ENCODE peak calls at places on chromosomes 7 and 10, in six cellular contexts. One of them, this sample, is unnamed.

GRCh38 chr7:108146070-108146842 is 16.1 kb upstream of the LAMB4 start:
- DNase-seq in stimulated activated CD4-positive, alpha-beta T cell treated with anti-CD3 and anti-CD28 coated beads, TNF-alpha, amount 100 ng/mL, for 24 hours: peak; percentile 14
- DNase-seq in AG10803: peak; percentile 80
- DNase-seq in chondrocyte: no peak
- DNase-seq in iris pigment epithelial cell: peak; percentile 85
- DNase-seq in NCI-H1105 treated with DMSO at 0.1 percent for 48 hours: peak; percentile 46
- DNase-seq in this sample: peak; percentile 95

GRCh38 chr7:14805105-14805719 is 97.3 kb downstream of the DGKB start:
- DNase-seq in iris pigment epithelial cell: no peak
- DNase-seq in AG10803: no peak
- DNase-seq in stimulated activated CD4-positive, alpha-beta T cell treated with anti-CD3 and anti-CD28 coated beads, TNF-alpha, amount 100 ng/mL, for 24 hours: no peak
- DNase-seq in NCI-H1105 treated with DMSO at 0.1 percent for 48 hours: no peak
- DNase-seq in chondrocyte: no peak
- DNase-seq in this sample: no peak

GRCh38 chr7:86199881-86200280 is 443.8 kb upstream of the GRM3 start:
- DNase-seq in chondrocyte: no peak
- DNase-seq in NCI-H1105 treated with DMSO at 0.1 percent for 48 hours: no peak
- DNase-seq in AG10803: no peak
- DNase-seq in iris pigment epithelial cell: no peak
- DNase-seq in stimulated activated CD4-positive, alpha-beta T cell treated with anti-CD3 and anti-CD28 coated beads, TNF-alpha, amount 100 ng/mL, for 24 hours: no peak
- DNase-seq in this sample: no peak

GRCh38 chr7:92681633-92682032 is 91.4 kb upstream of the FAM133B start:
- DNase-seq in stimulated activated CD4-positive, alpha-beta T cell treated with anti-CD3 and anti-CD28 coated beads, TNF-alpha, amount 100 ng/mL, for 24 hours: no peak
- DNase-seq in iris pigment epithelial cell: no peak
- DNase-seq in chondrocyte: no peak
- DNase-seq in NCI-H1105 treated with DMSO at 0.1 percent for 48 hours: no peak
- DNase-seq in AG10803: no peak
- DNase-seq in this sample: no peak

GRCh38 chr10:23694921-23695824 is 256.3 kb downstream of the OTUD1 start:
- DNase-seq in iris pigment epithelial cell: no peak
- DNase-seq in AG10803: no peak
- DNase-seq in chondrocyte: no peak
- DNase-seq in stimulated activated CD4-positive, alpha-beta T cell treated with anti-CD3 and anti-CD28 coated beads, TNF-alpha, amount 100 ng/mL, for 24 hours: no peak
- DNase-seq in NCI-H1105 treated with DMSO at 0.1 percent for 48 hours: no peak
- DNase-seq in this sample: no peak

GRCh38 chr7:121544726-121545125 is 148.6 kb upstream of the FAM3C start:
- DNase-seq in chondrocyte: no peak
- DNase-seq in stimulated activated CD4-positive, alpha-beta T cell treated with anti-CD3 and anti-CD28 coated beads, TNF-alpha, amount 100 ng/mL, for 24 hours: no peak
- DNase-seq in NCI-H1105 treated with DMSO at 0.1 percent for 48 hours: no peak
- DNase-seq in AG10803: peak; percentile 92
- DNase-seq in iris pigment epithelial cell: peak; percentile 97
- DNase-seq in this sample: peak; percentile 97

GRCh38 chr7:156947120-156947843 is 2.2 kb upstream of the NOM1 start:
- DNase-seq in iris pigment epithelial cell: no peak
- DNase-seq in stimulated activated CD4-positive, alpha-beta T cell treated with anti-CD3 and anti-CD28 coated beads, TNF-alpha, amount 100 ng/mL, for 24 hours: no peak
- DNase-seq in NCI-H1105 treated with DMSO at 0.1 percent for 48 hours: no peak
- DNase-seq in chondrocyte: no peak
- DNase-seq in AG10803: no peak
- DNase-seq in this sample: no peak

GRCh38 chr7:1676550-1677071 is 6.5 kb downstream of the ELFN1 start:
- DNase-seq in iris pigment epithelial cell: no peak
- DNase-seq in chondrocyte: no peak
- DNase-seq in stimulated activated CD4-positive, alpha-beta T cell treated with anti-CD3 and anti-CD28 coated beads, TNF-alpha, amount 100 ng/mL, for 24 hours: no peak
- DNase-seq in AG10803: no peak
- DNase-seq in NCI-H1105 treated with DMSO at 0.1 percent for 48 hours: no peak
- DNase-seq in this sample: no peak

GRCh38 chr10:131775833-131776232 is 125.0 kb upstream of the PPP2R2D start:
- DNase-seq in chondrocyte: no peak
- DNase-seq in iris pigment epithelial cell: no peak
- DNase-seq in NCI-H1105 treated with DMSO at 0.1 percent for 48 hours: no peak
- DNase-seq in AG10803: no peak
- DNase-seq in stimulated activated CD4-positive, alpha-beta T cell treated with anti-CD3 and anti-CD28 coated beads, TNF-alpha, amount 100 ng/mL, for 24 hours: no peak
- DNase-seq in this sample: no peak

GRCh38 chr7:20197837-20198236 is 19.3 kb downstream of the MACC1 start:
- DNase-seq in chondrocyte: no peak
- DNase-seq in AG10803: no peak
- DNase-seq in stimulated activated CD4-positive, alpha-beta T cell treated with anti-CD3 and anti-CD28 coated beads, TNF-alpha, amount 100 ng/mL, for 24 hours: no peak
- DNase-seq in NCI-H1105 treated with DMSO at 0.1 percent for 48 hours: no peak
- DNase-seq in iris pigment epithelial cell: no peak
- DNase-seq in this sample: no peak

GRCh38 chr7:49187543-49188268 is 263.4 kb downstream of the CDC14C start:
- DNase-seq in iris pigment epithelial cell: no peak
- DNase-seq in chondrocyte: no peak
- DNase-seq in stimulated activated CD4-positive, alpha-beta T cell treated with anti-CD3 and anti-CD28 coated beads, TNF-alpha, amount 100 ng/mL, for 24 hours: no peak
- DNase-seq in AG10803: no peak
- DNase-seq in NCI-H1105 treated with DMSO at 0.1 percent for 48 hours: no peak
- DNase-seq in this sample: no peak